ENCODE peak calls at places on chromosomes 16 and 17, in seven cellular contexts. One of them, this sample, is unnamed.

GRCh38 chr17:42573095-42573494 is 4.4 kb downstream of the PSMC3IP start:
- DNase-seq in cortex of kidney: no peak
- DNase-seq in tibial artery: no peak
- DNase-seq in activated naive CD8-positive, alpha-beta T cell treated with anti-CD3 and anti-CD28 coated beads, Interleukin-2, amount 50 U/mL, for 24 hours: no peak
- DNase-seq in pons: no peak
- DNase-seq in CD8-positive, alpha-beta memory T cell: no peak
- DNase-seq in activated T-cell treated with anti-CD3 and anti-CD28 coated beads, Interleukin-2, amount 50 U/mL, for 72 hours: no peak
- DNase-seq in this sample: no peak

GRCh38 chr17:5000237-5000639 is 2.5 kb downstream of the KIF1C start:
- DNase-seq in CD8-positive, alpha-beta memory T cell: no peak
- DNase-seq in cortex of kidney: no peak
- DNase-seq in activated T-cell treated with anti-CD3 and anti-CD28 coated beads, Interleukin-2, amount 50 U/mL, for 72 hours: no peak
- DNase-seq in pons: no peak
- DNase-seq in activated naive CD8-positive, alpha-beta T cell treated with anti-CD3 and anti-CD28 coated beads, Interleukin-2, amount 50 U/mL, for 24 hours: no peak
- DNase-seq in tibial artery: peak; percentile 82
- DNase-seq in this sample: no peak

GRCh38 chr16:27706803-27707685 is 157.1 kb downstream of the KATNIP start:
- DNase-seq in cortex of kidney: no peak
- DNase-seq in tibial artery: peak; percentile 14
- DNase-seq in pons: no peak
- DNase-seq in activated naive CD8-positive, alpha-beta T cell treated with anti-CD3 and anti-CD28 coated beads, Interleukin-2, amount 50 U/mL, for 24 hours: no peak
- DNase-seq in CD8-positive, alpha-beta memory T cell: no peak
- DNase-seq in activated T-cell treated with anti-CD3 and anti-CD28 coated beads, Interleukin-2, amount 50 U/mL, for 72 hours: no peak
- DNase-seq in this sample: no peak

GRCh38 chr16:6643083-6643686 is 689.5 kb upstream of the RBFOX1 start:
- DNase-seq in pons: peak; percentile 84
- DNase-seq in cortex of kidney: no peak
- DNase-seq in CD8-positive, alpha-beta memory T cell: peak; percentile 21
- DNase-seq in tibial artery: peak; percentile 55
- DNase-seq in activated T-cell treated with anti-CD3 and anti-CD28 coated beads, Interleukin-2, amount 50 U/mL, for 72 hours: peak; percentile 34
- DNase-seq in activated naive CD8-positive, alpha-beta T cell treated with anti-CD3 and anti-CD28 coated beads, Interleukin-2, amount 50 U/mL, for 24 hours: peak; percentile 48
- DNase-seq in this sample: no peak

GRCh38 chr17:83203472-83204221 is 124.2 kb downstream of the METRNL start:
- DNase-seq in CD8-positive, alpha-beta memory T cell: no peak
- DNase-seq in pons: no peak
- DNase-seq in activated T-cell treated with anti-CD3 and anti-CD28 coated beads, Interleukin-2, amount 50 U/mL, for 72 hours: no peak
- DNase-seq in cortex of kidney: no peak
- DNase-seq in activated naive CD8-positive, alpha-beta T cell treated with anti-CD3 and anti-CD28 coated beads, Interleukin-2, amount 50 U/mL, for 24 hours: peak; percentile 7
- DNase-seq in tibial artery: peak; percentile 45
- DNase-seq in this sample: no peak

GRCh38 chr16:48098472-48098871 is 57.3 kb downstream of the ABCC12 start:
- DNase-seq in activated naive CD8-positive, alpha-beta T cell treated with anti-CD3 and anti-CD28 coated beads, Interleukin-2, amount 50 U/mL, for 24 hours: no peak
- DNase-seq in tibial artery: no peak
- DNase-seq in pons: no peak
- DNase-seq in activated T-cell treated with anti-CD3 and anti-CD28 coated beads, Interleukin-2, amount 50 U/mL, for 72 hours: no peak
- DNase-seq in cortex of kidney: no peak
- DNase-seq in CD8-positive, alpha-beta memory T cell: no peak
- DNase-seq in this sample: no peak

GRCh38 chr16:50950955-50951354 is 200.1 kb downstream of the SALL1 start:
- DNase-seq in tibial artery: no peak
- DNase-seq in cortex of kidney: no peak
- DNase-seq in activated naive CD8-positive, alpha-beta T cell treated with anti-CD3 and anti-CD28 coated beads, Interleukin-2, amount 50 U/mL, for 24 hours: no peak
- DNase-seq in activated T-cell treated with anti-CD3 and anti-CD28 coated beads, Interleukin-2, amount 50 U/mL, for 72 hours: no peak
- DNase-seq in CD8-positive, alpha-beta memory T cell: no peak
- DNase-seq in pons: no peak
- DNase-seq in this sample: no peak

GRCh38 chr17:17682293-17682736 is 1.1 kb downstream of the RAI1 start:
- DNase-seq in tibial artery: no peak
- DNase-seq in activated naive CD8-positive, alpha-beta T cell treated with anti-CD3 and anti-CD28 coated beads, Interleukin-2, amount 50 U/mL, for 24 hours: peak; percentile 72
- DNase-seq in CD8-positive, alpha-beta memory T cell: no peak
- DNase-seq in pons: no peak
- DNase-seq in activated T-cell treated with anti-CD3 and anti-CD28 coated beads, Interleukin-2, amount 50 U/mL, for 72 hours: peak; percentile 76
- DNase-seq in cortex of kidney: no peak
- DNase-seq in this sample: peak; percentile 30

GRCh38 chr17:65754641-65755040 is 193.2 kb upstream of the AXIN2 start:
- DNase-seq in activated T-cell treated with anti-CD3 and anti-CD28 coated beads, Interleukin-2, amount 50 U/mL, for 72 hours: no peak
- DNase-seq in cortex of kidney: no peak
- DNase-seq in activated naive CD8-positive, alpha-beta T cell treated with anti-CD3 and anti-CD28 coated beads, Interleukin-2, amount 50 U/mL, for 24 hours: no peak
- DNase-seq in CD8-positive, alpha-beta memory T cell: no peak
- DNase-seq in tibial artery: no peak
- DNase-seq in pons: no peak
- DNase-seq in this sample: no peak

GRCh38 chr17:17108681-17109049 is 66.4 kb downstream of the MPRIP start:
- DNase-seq in CD8-positive, alpha-beta memory T cell: no peak
- DNase-seq in activated T-cell treated with anti-CD3 and anti-CD28 coated beads, Interleukin-2, amount 50 U/mL, for 72 hours: no peak
- DNase-seq in cortex of kidney: no peak
- DNase-seq in tibial artery: peak; percentile 41
- DNase-seq in activated naive CD8-positive, alpha-beta T cell treated with anti-CD3 and anti-CD28 coated beads, Interleukin-2, amount 50 U/mL, for 24 hours: no peak
- DNase-seq in pons: peak; percentile 90
- DNase-seq in this sample: no peak

GRCh38 chr17:52744179-52744578 is 585.7 kb upstream of the CA10 start:
- DNase-seq in activated T-cell treated with anti-CD3 and anti-CD28 coated beads, Interleukin-2, amount 50 U/mL, for 72 hours: no peak
- DNase-seq in activated naive CD8-positive, alpha-beta T cell treated with anti-CD3 and anti-CD28 coated beads, Interleukin-2, amount 50 U/mL, for 24 hours: no peak
- DNase-seq in cortex of kidney: no peak
- DNase-seq in tibial artery: no peak
- DNase-seq in CD8-positive, alpha-beta memory T cell: no peak
- DNase-seq in pons: no peak
- DNase-seq in this sample: no peak

GRCh38 chr16:11308493-11309283 is 27.6 kb upstream of the PRM1 start:
- DNase-seq in cortex of kidney: no peak
- DNase-seq in activated naive CD8-positive, alpha-beta T cell treated with anti-CD3 and anti-CD28 coated beads, Interleukin-2, amount 50 U/mL, for 24 hours: no peak
- DNase-seq in pons: no peak
- DNase-seq in CD8-positive, alpha-beta memory T cell: no peak
- DNase-seq in activated T-cell treated with anti-CD3 and anti-CD28 coated beads, Interleukin-2, amount 50 U/mL, for 72 hours: no peak
- DNase-seq in tibial artery: no peak
- DNase-seq in this sample: no peak

GRCh38 chr16:66758086-66758485 is 6.7 kb upstream of the DYNC1LI2 start:
- DNase-seq in tibial artery: no peak
- DNase-seq in activated naive CD8-positive, alpha-beta T cell treated with anti-CD3 and anti-CD28 coated beads, Interleukin-2, amount 50 U/mL, for 24 hours: no peak
- DNase-seq in CD8-positive, alpha-beta memory T cell: no peak
- DNase-seq in pons: no peak
- DNase-seq in cortex of kidney: no peak
- DNase-seq in activated T-cell treated with anti-CD3 and anti-CD28 coated beads, Interleukin-2, amount 50 U/mL, for 72 hours: no peak
- DNase-seq in this sample: no peak

GRCh38 chr17:1221209-1221608 is 41.4 kb upstream of the ABR start:
- DNase-seq in tibial artery: no peak
- DNase-seq in cortex of kidney: no peak
- DNase-seq in pons: no peak
- DNase-seq in activated T-cell treated with anti-CD3 and anti-CD28 coated beads, Interleukin-2, amount 50 U/mL, for 72 hours: no peak
- DNase-seq in CD8-positive, alpha-beta memory T cell: no peak
- DNase-seq in activated naive CD8-positive, alpha-beta T cell treated with anti-CD3 and anti-CD28 coated beads, Interleukin-2, amount 50 U/mL, for 24 hours: no peak
- DNase-seq in this sample: no peak

GRCh38 chr16:88315543-88316105 is 67.1 kb upstream of the ZNF469 start:
- DNase-seq in pons: no peak
- DNase-seq in CD8-positive, alpha-beta memory T cell: no peak
- DNase-seq in activated naive CD8-positive, alpha-beta T cell treated with anti-CD3 and anti-CD28 coated beads, Interleukin-2, amount 50 U/mL, for 24 hours: no peak
- DNase-seq in activated T-cell treated with anti-CD3 and anti-CD28 coated beads, Interleukin-2, amount 50 U/mL, for 72 hours: no peak
- DNase-seq in tibial artery: no peak
- DNase-seq in cortex of kidney: no peak
- DNase-seq in this sample: no peak

GRCh38 chr17:17533901-17534441 is 37.8 kb upstream of the RASD1 start:
- DNase-seq in cortex of kidney: no peak
- DNase-seq in CD8-positive, alpha-beta memory T cell: no peak
- DNase-seq in pons: no peak
- DNase-seq in activated T-cell treated with anti-CD3 and anti-CD28 coated beads, Interleukin-2, amount 50 U/mL, for 72 hours: no peak
- DNase-seq in activated naive CD8-positive, alpha-beta T cell treated with anti-CD3 and anti-CD28 coated beads, Interleukin-2, amount 50 U/mL, for 24 hours: no peak
- DNase-seq in tibial artery: no peak
- DNase-seq in this sample: no peak

GRCh38 chr17:64982139-64982802 is 63.0 kb upstream of the LRRC37A3 start:
- DNase-seq in cortex of kidney: no peak
- DNase-seq in activated T-cell treated with anti-CD3 and anti-CD28 coated beads, Interleukin-2, amount 50 U/mL, for 72 hours: no peak
- DNase-seq in tibial artery: no peak
- DNase-seq in pons: no peak
- DNase-seq in activated naive CD8-positive, alpha-beta T cell treated with anti-CD3 and anti-CD28 coated beads, Interleukin-2, amount 50 U/mL, for 24 hours: no peak
- DNase-seq in CD8-positive, alpha-beta memory T cell: no peak
- DNase-seq in this sample: no peak

This sample was measured in stimulated activated naive CD4-positive, alpha-beta T cell treated with Interleukin-2 at 50 U/mL for 16 hours.